ENCODE peak calls at places on chromosomes 7 and 10, in ten cellular contexts. H, M, X, N, J, K, O, C, U and R are unnamed samples.

GRCh38 chr7:110507832-110508231 is 583.1 kb upstream of the LRRN3 start:
- DNase-seq in H (no peak), M (no peak), C (no peak), J (peak), U (no peak), K (no peak), O (no peak), N (no peak), X (no peak), R (no peak)

GRCh38 chr7:45153238-45153637 is 4.4 kb upstream of the RAMP3 start:
- DNase-seq in J (no peak), H (no peak), M (no peak), O (no peak), U (no peak), N (no peak), K (no peak), C (peak), X (no peak), R (no peak)

GRCh38 chr10:47028466-47028865 is 117.2 kb downstream of the PTPN20 start:
- DNase-seq in C (no peak), K (peak), H (peak), U (peak), M (peak), J (peak), N (no peak), X (no peak), O (no peak), R (peak)

GRCh38 chr7:1210321-1210978 is 22.2 kb upstream of the UNCX start:
- DNase-seq in M (no peak), U (no peak), O (no peak), J (no peak), N (no peak), X (no peak), K (no peak), H (no peak), C (no peak), R (no peak)

GRCh38 chr7:25722856-25723255 is 429.1 kb upstream of the NFE2L3 start:
- DNase-seq in J (no peak), H (no peak), C (no peak), O (no peak), M (no peak), N (no peak), K (no peak), X (no peak), U (no peak), R (no peak)

GRCh38 chr7:2008101-2008935 is 224.4 kb downstream of the MAD1L1 start:
- DNase-seq in U (no peak), M (peak), N (no peak), J (peak), H (no peak), K (no peak), O (peak), X (no peak), C (peak), R (peak)

GRCh38 chr7:101953248-101953819 is 135.9 kb downstream of the CUX1 start:
- DNase-seq in C (peak), N (peak), O (peak), H (no peak), K (peak), U (no peak), X (no peak), M (no peak), J (peak), R (no peak)

GRCh38 chr7:155183655-155184054 is 113.5 kb downstream of the HTR5A start:
- DNase-seq in J (no peak), K (no peak), X (no peak), C (no peak), O (no peak), M (no peak), U (no peak), H (no peak), N (no peak), R (no peak)

GRCh38 chr7:74302745-74303221 is 13.6 kb downstream of the CLIP2 start:
- DNase-seq in N (no peak), M (no peak), U (no peak), C (no peak), J (peak), K (no peak), H (no peak), X (no peak), O (no peak), R (no peak)

GRCh38 chr10:4588824-4589223 is 237.2 kb upstream of the AKR1E2 start:
- DNase-seq in M (no peak), N (no peak), U (no peak), X (no peak), O (no peak), K (no peak), C (no peak), H (no peak), J (no peak), R (no peak)

GRCh38 chr10:107091126-107091525 is 73.4 kb downstream of the SORCS1 start:
- DNase-seq in N (no peak), U (no peak), M (no peak), C (no peak), H (no peak), O (no peak), K (no peak), X (no peak), J (no peak), R (no peak)

GRCh38 chr10:88764110-88764509 is 4.3 kb downstream of the LIPN start:
- DNase-seq in N (no peak), X (no peak), C (no peak), K (no peak), J (no peak), H (no peak), O (no peak), M (no peak), U (no peak), R (no peak)

GRCh38 chr10:92957223-92958010 is 103.2 kb upstream of the CYP26C1 start:
- DNase-seq in J (no peak), M (no peak), O (no peak), X (no peak), U (no peak), K (no peak), H (no peak), N (no peak), C (no peak), R (no peak)

GRCh38 chr7:128867241-128867640 is 4.6 kb downstream of the ATP6V1F start:
- DNase-seq in H (no peak), X (no peak), O (no peak), C (no peak), U (no peak), J (no peak), N (no peak), K (no peak), M (no peak), R (no peak)
- TF ChIP-seq POLR2A in H (no peak), X (no peak), O (no peak), C (no peak), U (no peak), J (no peak), N (no peak), K (no peak), M (no peak), R (no peak)

GRCh38 chr10:121772890-121773289 is 154.9 kb downstream of the ATE1 start:
- DNase-seq in C (no peak), U (no peak), N (no peak), J (no peak), K (no peak), X (no peak), H (no peak), M (no peak), O (no peak), R (no peak)

GRCh38 chr10:121772406-121772805 is 155.4 kb downstream of the ATE1 start:
- DNase-seq in N (no peak), M (no peak), X (no peak), J (no peak), O (no peak), H (no peak), C (no peak), U (no peak), K (no peak), R (no peak)

GRCh38 chr10:121774813-121775212 is 153.0 kb downstream of the ATE1 start:
- DNase-seq in M (no peak), C (no peak), X (no peak), J (no peak), H (no peak), N (no peak), U (no peak), O (no peak), K (no peak), R (no peak)

GRCh38 chr10:121774404-121774803 is 153.4 kb downstream of the ATE1 start:
- DNase-seq in N (no peak), X (no peak), O (no peak), C (no peak), H (no peak), M (no peak), K (no peak), U (no peak), J (no peak), R (no peak)

DNA sequence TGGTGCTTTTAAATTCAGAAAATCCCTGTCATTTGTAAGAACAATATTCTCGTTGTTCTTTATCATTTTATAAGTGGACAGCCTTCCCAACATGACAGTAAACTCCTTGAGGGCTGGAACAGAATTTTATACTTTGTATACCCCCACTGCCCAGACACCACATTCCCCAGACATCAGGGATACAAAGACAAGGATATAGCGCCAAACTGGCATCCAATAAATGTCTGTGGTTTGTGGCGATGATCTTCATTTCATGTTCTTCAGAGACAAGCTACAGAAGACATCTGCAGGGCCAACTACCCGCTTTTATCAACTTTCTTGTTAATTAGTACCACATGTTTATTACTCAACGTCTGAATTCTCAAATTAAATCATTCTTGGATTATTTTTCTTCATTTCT is 155.9 kb downstream of the ATE1 start:
- DNase-seq in O (no peak), X (no peak), K (no peak), M (no peak), N (no peak), U (no peak), J (no peak), C (no peak), H (no peak), R (no peak)
- H3K27ac ChIP-seq in O (no peak), X (no peak), K (no peak), M (no peak), N (no peak), U (no peak), J (no peak), C (peak), H (no peak), R (no peak)

DNA sequence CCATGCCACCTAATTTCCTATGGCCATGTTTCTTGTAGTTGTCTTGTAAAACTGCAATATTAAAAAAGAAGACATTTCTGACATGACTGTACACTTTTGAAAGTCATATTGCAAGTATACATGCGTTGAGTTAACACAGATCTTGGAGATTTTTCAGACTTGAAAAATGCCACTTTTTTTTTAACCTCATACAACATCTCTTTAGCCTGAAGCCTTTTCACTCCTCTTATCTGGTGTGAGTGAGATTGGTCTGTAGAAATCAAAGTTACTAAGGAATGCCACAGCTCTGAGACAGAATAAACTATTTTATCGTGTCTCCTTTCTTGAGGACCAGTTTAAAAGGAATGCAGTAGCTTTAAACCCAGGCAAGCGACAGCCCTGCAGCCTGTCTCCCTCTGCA is 43.9 kb upstream of the NEUROD6 start:
- DNase-seq in C (no peak), K (no peak), M (no peak), N (no peak), H (no peak), O (no peak), J (no peak), X (no peak), U (no peak), R (no peak)
- H3K4me3 ChIP-seq in C (no peak), K (no peak), M (no peak), N (no peak), H (no peak), O (no peak), J (no peak), X (no peak), U (no peak), R (no peak)

DNA sequence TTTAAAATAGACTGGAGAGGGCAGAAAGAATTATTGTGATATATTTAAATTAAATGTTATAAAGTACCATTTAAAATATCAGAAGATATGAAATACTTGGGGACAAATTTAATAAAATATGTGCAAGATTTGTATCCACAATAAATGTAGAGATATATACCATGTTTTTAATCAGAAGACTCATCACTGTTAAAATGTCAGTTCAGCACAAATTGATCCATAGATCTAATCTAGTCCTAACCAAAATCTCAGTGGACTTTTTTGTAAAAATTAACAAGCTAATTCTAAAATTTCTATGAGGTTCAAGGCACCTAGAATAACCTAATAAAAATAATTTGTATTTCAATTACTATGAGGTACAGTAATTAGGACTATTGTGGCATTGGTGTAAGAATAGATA is 96.4 kb downstream of the CTNNA3 start:
- DNase-seq in O (no peak), M (no peak), U (no peak), H (no peak), J (no peak), X (no peak), K (no peak), C (no peak), N (no peak), R (no peak)
- TF ChIP-seq POLR2A in O (no peak), M (no peak), U (no peak), H (no peak), J (no peak), X (no peak), K (no peak), C (no peak), N (no peak), R (no peak)

DNA sequence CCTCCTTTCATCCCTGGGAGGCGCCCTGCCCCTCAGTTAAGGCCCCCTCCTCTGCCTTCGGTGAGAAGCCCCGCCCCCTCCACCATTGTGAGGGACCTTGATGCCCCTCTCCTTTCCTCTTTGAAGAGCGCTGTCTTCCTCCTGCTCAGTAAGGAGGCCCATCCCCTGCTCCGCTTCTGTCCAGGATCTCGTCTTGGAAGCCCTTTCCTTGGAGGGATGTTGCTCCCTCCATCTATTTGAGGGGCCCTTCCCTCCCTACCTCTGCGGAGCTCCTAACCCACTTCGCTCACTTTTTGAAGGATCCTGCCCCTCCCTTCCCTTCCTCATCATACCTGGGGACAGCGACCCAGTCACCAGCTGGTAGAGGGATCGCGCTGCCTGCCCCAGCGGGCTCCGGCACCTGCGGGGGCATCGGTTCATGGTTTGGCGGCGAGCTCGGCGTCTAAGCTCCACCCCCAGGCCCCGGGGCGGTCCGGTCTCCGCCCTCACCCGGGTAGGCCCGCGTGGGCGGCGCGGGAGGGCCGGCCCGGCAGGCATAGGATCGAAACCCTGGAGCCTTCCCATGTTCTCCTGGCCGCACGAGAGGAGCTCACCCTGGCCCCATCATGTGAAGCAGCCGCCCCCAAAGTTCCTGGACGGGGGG is 4.1 kb downstream of the KCNIP2 start:
- DNase-seq in O (no peak), U (peak), X (no peak), H (peak), M (peak), C (no peak), J (peak), K (no peak), N (peak), R (no peak)
- H3K27ac ChIP-seq in O (no peak), U (no peak), X (peak), H (no peak), M (no peak), C (no peak), J (no peak), K (no peak), N (peak), R (no peak)

GRCh38 chr7:105496501-105496900 is 25.6 kb downstream of the PUS7 start:
- DNase-seq in N (no peak), U (no peak), X (no peak), M (no peak), K (no peak), H (no peak), O (no peak), J (no peak), C (no peak), R (no peak)
- H3K4me3 ChIP-seq in N (no peak), U (no peak), X (no peak), M (no peak), K (no peak), H (no peak), O (no peak), J (no peak), C (no peak), R (no peak)